ENCODE peak calls at places on chromosomes 2 and 18, in four cellular contexts. One of them, this sample, is unnamed.

GRCh38 chr2:19847486-19847885 is 54.3 kb downstream of the TTC32 start:
- DNase-seq in H9: peak
- DNase-seq in IMR-90: no peak
- DNase-seq in H1: no peak
- DNase-seq in this sample: no peak

GRCh38 chr2:42008241-42008911 is 39.4 kb upstream of the PKDCC start:
- DNase-seq in H1: no peak
- DNase-seq in H9: no peak
- DNase-seq in IMR-90: peak
- DNase-seq in this sample: no peak

GRCh38 chr18:31675404-31675803 is 9.0 kb downstream of the B4GALT6 start:
- DNase-seq in H1: no peak
- DNase-seq in H9: no peak
- DNase-seq in IMR-90: no peak
- DNase-seq in this sample: no peak

GRCh38 chr2:233267516-233268245 is 16.2 kb downstream of the ATG16L1 start:
- DNase-seq in IMR-90: no peak
- DNase-seq in H9: no peak
- DNase-seq in H1: no peak
- DNase-seq in this sample: no peak

GRCh38 chr2:168530980-168531379 is 74.9 kb downstream of the CERS6 start:
- DNase-seq in IMR-90: peak
- DNase-seq in H1: no peak
- DNase-seq in H9: no peak
- DNase-seq in this sample: no peak

GRCh38 chr2:163687213-163687612 is 48.6 kb downstream of the FIGN start:
- DNase-seq in H9: no peak
- DNase-seq in IMR-90: no peak
- DNase-seq in H1: no peak
- DNase-seq in this sample: no peak

GRCh38 chr2:33583194-33583938 is 15.7 kb downstream of the FAM98A start:
- DNase-seq in IMR-90: peak
- DNase-seq in H1: no peak
- DNase-seq in H9: no peak
- DNase-seq in this sample: peak

GRCh38 chr2:17960925-17961324 is 82.5 kb downstream of the KCNS3 start:
- DNase-seq in H1: no peak
- DNase-seq in IMR-90: no peak
- DNase-seq in H9: no peak
- DNase-seq in this sample: no peak

GRCh38 chr2:120964819-120965218 is 229.2 kb downstream of the GLI2 start:
- DNase-seq in H1: no peak
- DNase-seq in IMR-90: peak
- DNase-seq in H9: no peak
- DNase-seq in this sample: no peak

GRCh38 chr2:20897047-20897446 is 74.1 kb upstream of the LDAH start:
- DNase-seq in H9: no peak
- DNase-seq in IMR-90: no peak
- DNase-seq in H1: no peak
- DNase-seq in this sample: no peak

GRCh38 chr18:56576826-56577573 is 61.4 kb downstream of the TXNL1 start:
- DNase-seq in H9: no peak
- DNase-seq in H1: no peak
- DNase-seq in IMR-90: peak
- DNase-seq in this sample: peak

GRCh38 chr2:131031875-131032274 is 61.4 kb downstream of the FAM168B start:
- DNase-seq in H9: no peak
- DNase-seq in IMR-90: no peak
- DNase-seq in H1: no peak
- DNase-seq in this sample: no peak

GRCh38 chr2:240781471-240782220 is 38.4 kb downstream of the KIF1A start:
- DNase-seq in H1: no peak
- DNase-seq in IMR-90: no peak
- DNase-seq in H9: no peak
- DNase-seq in this sample: no peak

GRCh38 chr18:76860411-76860810 is 38.1 kb downstream of the ZNF236 start:
- DNase-seq in IMR-90: no peak
- DNase-seq in H9: no peak
- DNase-seq in H1: no peak
- DNase-seq in this sample: no peak

GRCh38 chr18:11512096-11513030 is 97.0 kb upstream of the SLC35G4 start:
- DNase-seq in IMR-90: no peak
- DNase-seq in H9: no peak
- DNase-seq in H1: no peak
- DNase-seq in this sample: peak

GRCh38 chr18:67381608-67382150 is 134.8 kb downstream of the DSEL start:
- DNase-seq in IMR-90: no peak
- DNase-seq in H9: no peak
- DNase-seq in H1: no peak
- DNase-seq in this sample: no peak

GRCh38 chr2:75290600-75291140 is 91.3 kb upstream of the TACR1 start:
- DNase-seq in IMR-90: peak
- DNase-seq in H1: no peak
- DNase-seq in H9: no peak
- DNase-seq in this sample: peak

GRCh38 chr2:85154048-85154753 is 21.0 kb downstream of the TCF7L1 start:
- DNase-seq in IMR-90: peak
- DNase-seq in H1: no peak
- DNase-seq in H9: no peak
- DNase-seq in this sample: no peak

GRCh38 chr2:239818531-239819011 is 206.6 kb downstream of the NDUFA10 start:
- DNase-seq in H1: peak
- DNase-seq in IMR-90: no peak
- DNase-seq in H9: peak
- DNase-seq in this sample: no peak

GRCh38 chr18:46155652-46156051 is 51.5 kb downstream of the HAUS1 start:
- DNase-seq in H9: no peak
- DNase-seq in IMR-90: peak
- DNase-seq in H1: no peak
- DNase-seq in this sample: peak

GRCh38 chr2:226358688-226359087 is 440.9 kb downstream of the IRS1 start:
- DNase-seq in H1: no peak
- DNase-seq in IMR-90: no peak
- DNase-seq in H9: no peak
- DNase-seq in this sample: no peak

GRCh38 chr18:48990497-48991298 is 39.9 kb upstream of the SMAD7 start:
- DNase-seq in H1: no peak
- DNase-seq in IMR-90: peak
- DNase-seq in H9: peak
- DNase-seq in this sample: peak

GRCh38 chr2:234821946-234822470 is 129.8 kb upstream of the SH3BP4 start:
- DNase-seq in H1: no peak
- DNase-seq in IMR-90: peak
- DNase-seq in H9: no peak
- DNase-seq in this sample: no peak

GRCh38 chr2:234795272-234795920 is 156.4 kb upstream of the SH3BP4 start:
- DNase-seq in IMR-90: peak
- DNase-seq in H1: no peak
- DNase-seq in H9: no peak
- DNase-seq in this sample: no peak

GRCh38 chr18:33746261-33746660 is 168.2 kb downstream of the ASXL3 start:
- DNase-seq in H1: no peak
- DNase-seq in IMR-90: no peak
- DNase-seq in H9: no peak
- DNase-seq in this sample: no peak

GRCh38 chr2:200687938-200688920 is 102.4 kb downstream of the AOX1 start:
- DNase-seq in H9: no peak
- DNase-seq in IMR-90: no peak
- DNase-seq in H1: no peak
- DNase-seq in this sample: no peak

GRCh38 chr2:164913640-164914346 is 41.5 kb downstream of the SLC38A11 start:
- DNase-seq in IMR-90: peak
- DNase-seq in H1: no peak
- DNase-seq in H9: no peak
- DNase-seq in this sample: peak

GRCh38 chr18:7038330-7038846 is 79.2 kb downstream of the LAMA1 start:
- DNase-seq in IMR-90: peak
- DNase-seq in H9: peak
- DNase-seq in H1: peak
- DNase-seq in this sample: peak

GRCh38 chr2:144751142-144751905 is 231.4 kb upstream of the ZEB2 start:
- DNase-seq in H9: no peak
- DNase-seq in H1: no peak
- DNase-seq in IMR-90: no peak
- DNase-seq in this sample: no peak

GRCh38 chr2:3073721-3074120 is 303.9 kb downstream of the EIPR1 start:
- DNase-seq in H9: no peak
- DNase-seq in IMR-90: no peak
- DNase-seq in H1: no peak
- DNase-seq in this sample: no peak

GRCh38 chr2:209380278-209380677 is 43.6 kb upstream of the MAP2 start:
- DNase-seq in H9: no peak
- DNase-seq in H1: no peak
- DNase-seq in IMR-90: no peak
- DNase-seq in this sample: no peak

GRCh38 chr2:46828491-46829239 is 86.9 kb downstream of the MCFD2 start:
- DNase-seq in IMR-90: no peak
- DNase-seq in H9: no peak
- DNase-seq in H1: no peak
- DNase-seq in this sample: no peak

GRCh38 chr18:48802543-48803428 is 148.0 kb downstream of the SMAD7 start:
- DNase-seq in H1: peak
- DNase-seq in H9: peak
- DNase-seq in IMR-90: no peak
- DNase-seq in this sample: peak

GRCh38 chr2:2826621-2827020 is 495.5 kb upstream of the MYT1L start:
- DNase-seq in IMR-90: no peak
- DNase-seq in H1: peak
- DNase-seq in H9: peak
- DNase-seq in this sample: no peak

GRCh38 chr2:187504312-187504921 is 49.8 kb downstream of the TFPI start:
- DNase-seq in H1: no peak
- DNase-seq in H9: no peak
- DNase-seq in IMR-90: no peak
- DNase-seq in this sample: peak

GRCh38 chr2:187509667-187510417 is 44.4 kb downstream of the TFPI start:
- DNase-seq in H9: no peak
- DNase-seq in H1: no peak
- DNase-seq in IMR-90: no peak
- DNase-seq in this sample: peak

GRCh38 chr2:187502467-187502866 is 51.8 kb downstream of the TFPI start:
- DNase-seq in H1: no peak
- DNase-seq in H9: no peak
- DNase-seq in IMR-90: no peak
- DNase-seq in this sample: no peak

GRCh38 chr2:187505064-187505672 is 49.1 kb downstream of the TFPI start:
- DNase-seq in H9: no peak
- DNase-seq in IMR-90: no peak
- DNase-seq in H1: no peak
- DNase-seq in this sample: no peak

GRCh38 chr2:187506416-187506815 is 47.8 kb downstream of the TFPI start:
- DNase-seq in H9: no peak
- DNase-seq in H1: no peak
- DNase-seq in IMR-90: no peak
- DNase-seq in this sample: no peak
- H4K5ac ChIP-seq in H9: no peak
- H4K5ac ChIP-seq in H1: no peak
- H4K5ac ChIP-seq in IMR-90: no peak
- H4K5ac ChIP-seq in this sample: no peak

GRCh38 chr2:38706846-38707345 is 41.0 kb downstream of the GALM start:
- DNase-seq in H9: no peak
- DNase-seq in IMR-90: no peak
- DNase-seq in H1: no peak
- DNase-seq in this sample: no peak

GRCh38 chr2:38702413-38702812 is 36.5 kb downstream of the GALM start:
- DNase-seq in H9: no peak
- DNase-seq in IMR-90: peak
- DNase-seq in H1: no peak
- DNase-seq in this sample: peak

GRCh38 chr2:38700881-38701458 is 35.1 kb downstream of the GALM start:
- DNase-seq in IMR-90: peak
- DNase-seq in H9: no peak
- DNase-seq in H1: no peak
- DNase-seq in this sample: no peak

GRCh38 chr2:38708900-38709321 is 42.2 kb downstream of the SRSF7 start:
- DNase-seq in H1: peak
- DNase-seq in IMR-90: no peak
- DNase-seq in H9: no peak
- DNase-seq in this sample: peak

DNA sequence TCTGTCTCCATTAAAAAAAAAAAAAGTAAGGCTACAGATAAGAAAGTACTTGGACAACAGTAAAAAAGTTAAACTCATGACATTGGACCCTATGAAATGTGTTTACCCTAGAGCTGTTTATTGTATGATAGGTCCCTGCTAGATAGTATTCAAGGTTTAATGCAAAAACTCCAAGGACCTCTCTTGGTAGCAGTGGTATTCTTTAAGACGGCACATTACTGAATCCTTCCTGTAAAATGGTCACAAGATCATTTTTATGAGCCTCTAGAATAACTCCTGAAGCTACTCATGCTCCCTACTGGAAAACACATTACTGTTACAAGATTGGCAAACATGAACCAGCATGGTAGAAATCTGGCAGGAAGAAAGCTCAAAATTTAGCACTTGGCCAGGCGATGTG is 38.8 kb downstream of the GALM start:
- DNase-seq in H9: no peak
- DNase-seq in IMR-90: no peak
- DNase-seq in H1: no peak
- DNase-seq in this sample: no peak
- H4K5ac ChIP-seq in H9: no peak
- H4K5ac ChIP-seq in IMR-90: peak
- H4K5ac ChIP-seq in H1: no peak
- H4K5ac ChIP-seq in this sample: no peak

DNA sequence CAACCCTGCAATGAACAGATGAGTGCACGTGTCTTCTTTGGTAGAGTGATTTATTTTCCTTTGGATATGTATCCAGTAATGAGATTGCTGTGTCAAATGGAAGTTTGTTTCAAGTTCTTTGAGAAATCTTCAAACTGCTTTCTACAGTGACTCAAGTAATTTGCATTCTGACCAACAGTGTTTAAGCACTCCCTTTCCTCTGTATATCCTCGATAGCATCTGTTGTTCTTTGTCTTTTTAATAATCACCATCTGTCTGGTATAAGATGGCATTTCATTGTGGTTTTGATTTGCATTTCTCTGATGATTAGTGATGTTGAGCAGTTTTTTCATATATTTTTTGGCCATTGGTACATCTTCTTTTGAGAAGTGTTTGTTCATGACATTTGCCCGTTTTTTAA is 1608.3 kb upstream of the ZEB2 start:
- DNase-seq in H1: no peak
- DNase-seq in IMR-90: no peak
- DNase-seq in H9: no peak
- DNase-seq in this sample: no peak
- H4K5ac ChIP-seq in H1: no peak
- H4K5ac ChIP-seq in IMR-90: no peak
- H4K5ac ChIP-seq in H9: no peak
- H4K5ac ChIP-seq in this sample: no peak

DNA sequence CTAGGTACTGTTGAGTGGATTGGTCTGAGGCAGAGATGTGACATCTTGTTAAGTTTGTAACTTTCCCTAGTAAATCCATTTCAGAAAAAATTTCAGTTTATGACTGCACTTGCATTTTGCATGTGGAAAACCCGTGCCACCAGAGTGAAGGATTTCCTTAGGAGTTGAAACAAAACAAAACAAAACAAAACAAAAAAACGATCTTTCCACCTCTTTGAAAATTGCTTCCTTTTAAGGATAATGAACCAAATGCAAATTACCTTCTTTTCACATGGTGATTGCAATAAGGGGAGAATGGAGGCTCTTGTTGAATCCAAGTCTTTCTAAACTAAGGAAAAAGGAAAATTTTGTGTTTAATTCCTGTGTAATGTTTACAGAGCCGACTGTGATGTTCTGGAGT is 43.2 kb downstream of the PHLPP1 start:
- DNase-seq in H1: no peak
- DNase-seq in IMR-90: no peak
- DNase-seq in H9: no peak
- DNase-seq in this sample: no peak
- H4K5ac ChIP-seq in H1: peak
- H4K5ac ChIP-seq in IMR-90: no peak
- H4K5ac ChIP-seq in H9: no peak
- H4K5ac ChIP-seq in this sample: no peak